ENCODE peak calls at places on chromosomes 7 and 10, in five cellular contexts. N, E, W, V and A are unnamed samples.

GRCh38 chr10:80530251-80530650 is 7.5 kb upstream of the SH2D4B start:
- DNase-seq in N (peak; percentile 64), E (peak; percentile 37), W (no peak), V (no peak), A (no peak)

GRCh38 chr10:78672898-78673297 is 395.9 kb upstream of the ZMIZ1 start:
- DNase-seq in N (no peak), E (no peak), W (no peak), V (no peak), A (no peak)

GRCh38 chr10:132548106-132548823 is 10.7 kb downstream of the INPP5A start:
- DNase-seq in N (no peak), E (no peak), W (no peak), V (no peak), A (no peak)

GRCh38 chr7:46630031-46630430 is 709.0 kb upstream of the IGFBP3 start:
- DNase-seq in N (peak; percentile 21), E (no peak), W (no peak), V (no peak), A (no peak)

GRCh38 chr10:101671453-101671852 is 23.5 kb downstream of the FBXW4 start:
- DNase-seq in N (no peak), E (no peak), W (no peak), V (no peak), A (no peak)

GRCh38 chr7:140649566-140650205 is 9.1 kb upstream of the DENND2A start:
- DNase-seq in N (no peak), E (no peak), W (no peak), V (no peak), A (no peak)

GRCh38 chr7:106818736-106819135 is 46.3 kb upstream of the PIK3CG start:
- DNase-seq in N (no peak), E (no peak), W (no peak), V (no peak), A (no peak)

GRCh38 chr7:93884541-93884940 is 6.0 kb downstream of the TFPI2 start:
- DNase-seq in N (no peak), E (no peak), W (no peak), V (no peak), A (no peak)

GRCh38 chr10:3886666-3887251 is 101.8 kb upstream of the KLF6 start:
- DNase-seq in N (peak; percentile 69), E (no peak), W (no peak), V (no peak), A (no peak)

GRCh38 chr10:88165849-88166271 is 302.4 kb downstream of the PTEN start:
- DNase-seq in N (peak; percentile 37), E (no peak), W (no peak), V (no peak), A (no peak)

GRCh38 chr7:129553861-129554530 is 51.7 kb downstream of the SMKR1 start:
- DNase-seq in N (peak; percentile 18), E (peak; percentile 66), W (no peak), V (peak; percentile 34), A (no peak)

GRCh38 chr10:102612964-102613275 is 31.4 kb upstream of the TRIM8 start:
- DNase-seq in N (no peak), E (no peak), W (no peak), V (no peak), A (no peak)

GRCh38 chr10:89122431-89123066 is 84.6 kb downstream of the CH25H start:
- DNase-seq in N (no peak), E (peak; percentile 60), W (no peak), V (no peak), A (no peak)

GRCh38 chr10:111598433-111599059 is 521.7 kb downstream of the ADRA2A start:
- DNase-seq in N (peak; percentile 14), E (peak; percentile 58), W (peak; percentile 57), V (no peak), A (peak; percentile 74)

GRCh38 chr7:46145412-46145811 is 224.3 kb upstream of the IGFBP3 start:
- DNase-seq in N (peak; percentile 68), E (no peak), W (no peak), V (no peak), A (no peak)

GRCh38 chr7:22561895-22562593 is 62.1 kb upstream of the STEAP1B start:
- DNase-seq in N (no peak), E (no peak), W (no peak), V (no peak), A (no peak)